ENCODE peak calls at places on chromosome 13, in nine cellular contexts. One of them, this sample, is unnamed.

GRCh38 chr13:75857291-75857690 is 221.2 kb downstream of the LMO7 start:
- DNase-seq in endothelial cell: no peak
- DNase-seq in adrenal gland: no peak
- DNase-seq in GM12864: no peak
- DNase-seq in GM20000: no peak
- DNase-seq in upper lobe of right lung: no peak
- DNase-seq in SK-N-SH: no peak
- DNase-seq in GM12865: no peak
- DNase-seq in AG04450: no peak
- DNase-seq in this sample: no peak

GRCh38 chr13:108980237-108980636 is 350.8 kb downstream of the MYO16 start:
- DNase-seq in adrenal gland: no peak
- DNase-seq in endothelial cell: no peak
- DNase-seq in upper lobe of right lung: no peak
- DNase-seq in GM20000: no peak
- DNase-seq in GM12865: no peak
- DNase-seq in GM12864: no peak
- DNase-seq in AG04450: no peak
- DNase-seq in SK-N-SH: no peak
- DNase-seq in this sample: no peak

GRCh38 chr13:28718186-28718537 is 608 bp downstream of the SLC46A3 start:
- DNase-seq in SK-N-SH: no peak
- DNase-seq in endothelial cell: no peak
- DNase-seq in GM12865: no peak
- DNase-seq in adrenal gland: no peak
- DNase-seq in GM12864: no peak
- DNase-seq in upper lobe of right lung: no peak
- DNase-seq in GM20000: peak; percentile 22
- DNase-seq in AG04450: no peak
- DNase-seq in this sample: no peak

GRCh38 chr13:107803822-107804495 is 411.4 kb downstream of the LIG4 start:
- DNase-seq in GM12864: no peak
- DNase-seq in upper lobe of right lung: no peak
- DNase-seq in endothelial cell: peak; percentile 8
- DNase-seq in GM12865: no peak
- DNase-seq in GM20000: no peak
- DNase-seq in AG04450: no peak
- DNase-seq in adrenal gland: no peak
- DNase-seq in SK-N-SH: no peak
- DNase-seq in this sample: no peak

GRCh38 chr13:22926176-22927007 is 254.4 kb upstream of the SGCG start:
- DNase-seq in AG04450: no peak
- DNase-seq in SK-N-SH: no peak
- DNase-seq in upper lobe of right lung: peak; percentile 88
- DNase-seq in GM12865: no peak
- DNase-seq in adrenal gland: peak; percentile 66
- DNase-seq in GM20000: peak; percentile 79
- DNase-seq in endothelial cell: peak; percentile 22
- DNase-seq in GM12864: no peak
- DNase-seq in this sample: no peak

GRCh38 chr13:51122868-51123267 is 11.8 kb upstream of the C13orf42 start:
- DNase-seq in SK-N-SH: no peak
- DNase-seq in upper lobe of right lung: no peak
- DNase-seq in GM12864: no peak
- DNase-seq in GM20000: no peak
- DNase-seq in GM12865: peak; percentile 5
- DNase-seq in adrenal gland: no peak
- DNase-seq in endothelial cell: no peak
- DNase-seq in AG04450: no peak
- DNase-seq in this sample: no peak

GRCh38 chr13:21673592-21674270 is 2.9 kb downstream of the FGF9 start:
- DNase-seq in upper lobe of right lung: peak; percentile 82
- DNase-seq in GM20000: peak; percentile 87
- DNase-seq in GM12865: peak; percentile 51
- DNase-seq in AG04450: no peak
- DNase-seq in endothelial cell: peak; percentile 58
- DNase-seq in GM12864: no peak
- DNase-seq in adrenal gland: peak; percentile 58
- DNase-seq in SK-N-SH: peak; percentile 83
- DNase-seq in this sample: no peak

GRCh38 chr13:26562538-26562890 is 5.0 kb downstream of the WASF3 start:
- DNase-seq in adrenal gland: no peak
- DNase-seq in endothelial cell: no peak
- DNase-seq in AG04450: no peak
- DNase-seq in GM20000: no peak
- DNase-seq in GM12865: no peak
- DNase-seq in SK-N-SH: peak; percentile 80
- DNase-seq in GM12864: no peak
- DNase-seq in upper lobe of right lung: no peak
- DNase-seq in this sample: no peak

GRCh38 chr13:55673910-55674309 is 1466.8 kb upstream of the PRR20A start:
- DNase-seq in AG04450: no peak
- DNase-seq in adrenal gland: no peak
- DNase-seq in GM12865: no peak
- DNase-seq in SK-N-SH: no peak
- DNase-seq in GM12864: no peak
- DNase-seq in upper lobe of right lung: no peak
- DNase-seq in endothelial cell: no peak
- DNase-seq in GM20000: no peak
- DNase-seq in this sample: no peak

GRCh38 chr13:97935071-97935470 is 18.4 kb upstream of the IPO5 start:
- DNase-seq in GM12865: no peak
- DNase-seq in GM20000: no peak
- DNase-seq in SK-N-SH: no peak
- DNase-seq in upper lobe of right lung: no peak
- DNase-seq in endothelial cell: no peak
- DNase-seq in GM12864: no peak
- DNase-seq in adrenal gland: no peak
- DNase-seq in AG04450: no peak
- DNase-seq in this sample: no peak

GRCh38 chr13:44232729-44233128 is 140.9 kb upstream of the SERP2 start:
- DNase-seq in SK-N-SH: no peak
- DNase-seq in endothelial cell: no peak
- DNase-seq in AG04450: no peak
- DNase-seq in GM12864: no peak
- DNase-seq in upper lobe of right lung: no peak
- DNase-seq in adrenal gland: no peak
- DNase-seq in GM20000: no peak
- DNase-seq in GM12865: no peak
- DNase-seq in this sample: no peak

GRCh38 chr13:44230736-44231135 is 142.9 kb upstream of the SERP2 start:
- DNase-seq in GM12865: no peak
- DNase-seq in upper lobe of right lung: no peak
- DNase-seq in AG04450: no peak
- DNase-seq in SK-N-SH: no peak
- DNase-seq in GM12864: no peak
- DNase-seq in GM20000: no peak
- DNase-seq in adrenal gland: no peak
- DNase-seq in endothelial cell: no peak
- DNase-seq in this sample: no peak

GRCh38 chr13:44230071-44230470 is 143.6 kb upstream of the SERP2 start:
- DNase-seq in endothelial cell: no peak
- DNase-seq in GM12864: no peak
- DNase-seq in upper lobe of right lung: no peak
- DNase-seq in adrenal gland: no peak
- DNase-seq in GM20000: no peak
- DNase-seq in SK-N-SH: no peak
- DNase-seq in GM12865: no peak
- DNase-seq in AG04450: no peak
- DNase-seq in this sample: no peak

GRCh38 chr13:44229371-44230030 is 144.1 kb upstream of the SERP2 start:
- DNase-seq in GM12864: no peak
- DNase-seq in AG04450: no peak
- DNase-seq in upper lobe of right lung: no peak
- DNase-seq in GM20000: no peak
- DNase-seq in GM12865: no peak
- DNase-seq in SK-N-SH: no peak
- DNase-seq in adrenal gland: no peak
- DNase-seq in endothelial cell: no peak
- DNase-seq in this sample: no peak

GRCh38 chr13:44231786-44232516 is 141.7 kb upstream of the SERP2 start:
- DNase-seq in adrenal gland: peak; percentile 88
- DNase-seq in GM20000: no peak
- DNase-seq in AG04450: peak; percentile 74
- DNase-seq in GM12864: no peak
- DNase-seq in GM12865: no peak
- DNase-seq in SK-N-SH: no peak
- DNase-seq in upper lobe of right lung: peak; percentile 88
- DNase-seq in endothelial cell: no peak
- DNase-seq in this sample: peak; percentile 100
- TF ChIP-seq CTCF in adrenal gland: peak; percentile 10
- TF ChIP-seq CTCF in GM20000: no peak
- TF ChIP-seq CTCF in AG04450: no peak
- TF ChIP-seq CTCF in GM12864: no peak
- TF ChIP-seq CTCF in GM12865: no peak
- TF ChIP-seq CTCF in SK-N-SH: no peak
- TF ChIP-seq CTCF in upper lobe of right lung: no peak
- TF ChIP-seq CTCF in endothelial cell: no peak
- TF ChIP-seq CTCF in this sample: peak; percentile 48

DNA sequence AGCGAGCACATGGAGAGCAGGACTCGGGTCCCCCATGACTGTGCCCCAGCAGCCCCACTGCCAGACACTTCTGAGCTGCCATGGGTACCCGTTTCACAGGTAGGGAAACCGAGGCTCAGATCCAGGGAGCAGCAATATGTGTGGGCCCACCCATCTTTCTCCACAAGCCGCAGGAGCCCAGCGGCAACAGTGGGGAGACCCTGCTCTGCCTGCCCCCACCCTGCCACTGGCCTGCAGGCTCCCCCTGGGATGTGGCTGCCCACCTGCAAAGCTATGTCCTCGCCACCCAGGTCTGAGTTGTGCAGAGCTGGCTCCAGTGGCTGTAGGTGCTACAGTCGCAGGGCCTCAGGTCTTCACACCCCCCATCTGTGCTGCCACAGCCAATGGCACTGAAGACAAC is 50.6 kb upstream of the C1QTNF9B start:
- DNase-seq in endothelial cell: no peak
- DNase-seq in AG04450: no peak
- DNase-seq in GM12865: no peak
- DNase-seq in SK-N-SH: peak; percentile 13
- DNase-seq in GM20000: no peak
- DNase-seq in upper lobe of right lung: no peak
- DNase-seq in adrenal gland: no peak
- DNase-seq in GM12864: no peak
- DNase-seq in this sample: no peak
- TF ChIP-seq CTCF in endothelial cell: no peak
- TF ChIP-seq CTCF in AG04450: no peak
- TF ChIP-seq CTCF in GM12865: no peak
- TF ChIP-seq CTCF in SK-N-SH: no peak
- TF ChIP-seq CTCF in GM20000: no peak
- TF ChIP-seq CTCF in upper lobe of right lung: no peak
- TF ChIP-seq CTCF in adrenal gland: no peak
- TF ChIP-seq CTCF in GM12864: no peak
- TF ChIP-seq CTCF in this sample: no peak

DNA sequence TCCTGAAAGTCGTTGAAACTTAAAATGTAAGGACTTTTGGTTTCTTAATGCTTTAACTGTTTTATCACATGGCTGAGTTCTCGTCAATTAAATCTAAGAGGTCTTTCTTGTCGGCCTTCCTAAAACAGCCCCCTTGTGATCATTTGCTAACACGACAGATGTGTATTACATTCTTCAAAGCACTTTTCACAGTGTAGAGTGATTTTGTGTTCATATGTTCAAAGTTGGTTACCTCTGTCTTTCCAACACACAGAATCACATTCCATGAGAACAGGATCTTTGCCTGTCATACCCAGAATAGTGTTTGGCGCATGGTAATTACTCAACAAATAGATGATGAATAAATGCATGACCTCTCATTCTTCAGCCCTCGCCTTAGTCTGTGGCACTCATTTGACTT is 1.1 kb downstream of the GTF2F2 start:
- DNase-seq in GM12864: no peak
- DNase-seq in AG04450: no peak
- DNase-seq in GM20000: peak; percentile 19
- DNase-seq in SK-N-SH: peak; percentile 17
- DNase-seq in adrenal gland: no peak
- DNase-seq in endothelial cell: no peak
- DNase-seq in GM12865: peak; percentile 48
- DNase-seq in upper lobe of right lung: no peak
- DNase-seq in this sample: peak; percentile 48
- TF ChIP-seq CTCF in GM12864: no peak
- TF ChIP-seq CTCF in AG04450: peak; percentile 44
- TF ChIP-seq CTCF in GM20000: no peak
- TF ChIP-seq CTCF in SK-N-SH: peak; percentile 43
- TF ChIP-seq CTCF in adrenal gland: no peak
- TF ChIP-seq CTCF in endothelial cell: peak; percentile 21
- TF ChIP-seq CTCF in GM12865: no peak
- TF ChIP-seq CTCF in upper lobe of right lung: no peak
- TF ChIP-seq CTCF in this sample: peak; percentile 36

GRCh38 chr13:31731923-31732322 is 7.4 kb upstream of the RXFP2 start:
- DNase-seq in upper lobe of right lung: no peak
- DNase-seq in AG04450: no peak
- DNase-seq in GM12864: no peak
- DNase-seq in GM20000: no peak
- DNase-seq in GM12865: no peak
- DNase-seq in SK-N-SH: no peak
- DNase-seq in adrenal gland: no peak
- DNase-seq in endothelial cell: no peak
- DNase-seq in this sample: no peak
- TF ChIP-seq CTCF in upper lobe of right lung: no peak
- TF ChIP-seq CTCF in AG04450: no peak
- TF ChIP-seq CTCF in GM12864: no peak
- TF ChIP-seq CTCF in GM20000: no peak
- TF ChIP-seq CTCF in GM12865: no peak
- TF ChIP-seq CTCF in SK-N-SH: no peak
- TF ChIP-seq CTCF in adrenal gland: no peak
- TF ChIP-seq CTCF in endothelial cell: no peak
- TF ChIP-seq CTCF in this sample: no peak

GRCh38 chr13:90233933-90234672 is 1113.4 kb upstream of the MIR17HG start:
- DNase-seq in GM12865: no peak
- DNase-seq in GM12864: no peak
- DNase-seq in GM20000: no peak
- DNase-seq in adrenal gland: no peak
- DNase-seq in endothelial cell: no peak
- DNase-seq in upper lobe of right lung: no peak
- DNase-seq in AG04450: no peak
- DNase-seq in SK-N-SH: no peak
- DNase-seq in this sample: no peak
- TF ChIP-seq CTCF in GM12865: no peak
- TF ChIP-seq CTCF in GM12864: no peak
- TF ChIP-seq CTCF in GM20000: no peak
- TF ChIP-seq CTCF in adrenal gland: no peak
- TF ChIP-seq CTCF in endothelial cell: no peak
- TF ChIP-seq CTCF in upper lobe of right lung: no peak
- TF ChIP-seq CTCF in AG04450: no peak
- TF ChIP-seq CTCF in SK-N-SH: peak; percentile 28
- TF ChIP-seq CTCF in this sample: peak; percentile 14